ENCODE peak calls at places on chromosomes 1 and 21, in eight cellular contexts. I is ovary; J is activated gamma-delta T cell treated with anti-CD3 and anti-CD28 coated beads, Interleukin-2, amount 50 U/mL, for 16 hours; B is cortex of kidney; F is H54; S is hypothalamus; P is left ventricle myocardium inferior; U is T-helper 9 cell. T is an unnamed sample.

GRCh38 chr1:24526940-24527542 is 24.4 kb downstream of the RCAN3 start:
- DNase-seq in S (no peak), F (no peak), U (peak; percentile 26), P (no peak), J (peak; percentile 32), B (no peak), I (no peak), T (peak; percentile 58)

GRCh38 chr1:198295186-198295585 is 138.4 kb downstream of the NEK7 start:
- DNase-seq in P (no peak), F (no peak), I (no peak), S (no peak), B (no peak), J (no peak), U (no peak), T (no peak)

GRCh38 chr1:27099904-27100796 is 54.8 kb downstream of the SLC9A1 start:
- DNase-seq in J (no peak), P (peak; percentile 69), I (peak; percentile 81), F (peak; percentile 54), U (no peak), B (no peak), S (no peak), T (no peak)

GRCh38 chr1:153849487-153850185 is 73.1 kb downstream of the GATAD2B start:
- DNase-seq in B (no peak), S (no peak), J (no peak), P (no peak), I (no peak), F (no peak), U (no peak), T (no peak)

GRCh38 chr21:20999567-21000169 is 1.5 kb downstream of the NCAM2 start:
- DNase-seq in U (no peak), I (peak; percentile 19), F (peak; percentile 23), B (no peak), J (no peak), S (peak; percentile 66), P (no peak), T (peak; percentile 36)

GRCh38 chr1:43536864-43537358 is 6.2 kb downstream of the PTPRF start:
- DNase-seq in U (no peak), S (no peak), I (no peak), J (no peak), B (no peak), P (no peak), F (no peak), T (no peak)

GRCh38 chr1:10387611-10388386 is 11.1 kb upstream of the PGD start:
- DNase-seq in F (no peak), I (peak; percentile 39), S (peak; percentile 15), B (no peak), U (no peak), P (peak; percentile 50), J (no peak), T (no peak)

GRCh38 chr1:241311056-241311746 is 45.8 kb downstream of the RGS7 start:
- DNase-seq in J (no peak), S (no peak), B (no peak), I (no peak), U (no peak), F (no peak), P (no peak), T (no peak)

GRCh38 chr1:93979718-93980319 is 70.6 kb upstream of the GCLM start:
- DNase-seq in J (no peak), I (peak; percentile 75), P (peak; percentile 26), B (no peak), F (no peak), U (no peak), S (no peak), T (no peak)

GRCh38 chr1:53327183-53327941 is 508 bp downstream of the LRP8 start:
- DNase-seq in S (no peak), I (peak; percentile 27), P (no peak), F (peak; percentile 50), B (no peak), J (peak; percentile 39), U (peak; percentile 36), T (no peak)

GRCh38 chr1:193545171-193545570 is 358.8 kb upstream of the B3GALT2 start:
- DNase-seq in B (no peak), S (no peak), J (no peak), U (no peak), I (no peak), F (no peak), P (no peak), T (no peak)

GRCh38 chr1:2438038-2438437 is 25.7 kb upstream of the PEX10 start:
- DNase-seq in B (no peak), U (no peak), F (no peak), S (no peak), I (no peak), P (no peak), J (no peak), T (no peak)

GRCh38 chr1:11749203-11749689 is 12.7 kb upstream of the C1orf167 start:
- DNase-seq in B (no peak), S (no peak), U (no peak), I (no peak), F (peak; percentile 76), J (peak; percentile 17), P (peak; percentile 33), T (peak; percentile 67)

T was measured in CD8-positive, alpha-beta T cell.